ENCODE peak calls at places on chromosomes 3 and 15, in six cellular contexts. One of them, this sample, is unnamed.

GRCh38 chr3:62415312-62415791 is 42.0 kb upstream of the FEZF2 start:
- DNase-seq in ACHN: no peak
- DNase-seq in stimulated activated CD4-positive, alpha-beta T cell treated with anti-CD3 and anti-CD28 coated beads, Interleukin-2, amount 100 ng/mL, for 48 hours: no peak
- DNase-seq in pons: peak
- DNase-seq in fibroblast of the aortic adventitia: no peak
- DNase-seq in H7: peak
- DNase-seq in this sample: peak

GRCh38 chr3:127209840-127210653 is 17.1 kb downstream of the PRR23E start:
- DNase-seq in ACHN: no peak
- DNase-seq in stimulated activated CD4-positive, alpha-beta T cell treated with anti-CD3 and anti-CD28 coated beads, Interleukin-2, amount 100 ng/mL, for 48 hours: no peak
- DNase-seq in pons: no peak
- DNase-seq in fibroblast of the aortic adventitia: no peak
- DNase-seq in H7: peak
- DNase-seq in this sample: peak

GRCh38 chr3:117606860-117607259 is 897.3 kb downstream of the TUSC7 start:
- DNase-seq in ACHN: no peak
- DNase-seq in stimulated activated CD4-positive, alpha-beta T cell treated with anti-CD3 and anti-CD28 coated beads, Interleukin-2, amount 100 ng/mL, for 48 hours: no peak
- DNase-seq in pons: no peak
- DNase-seq in fibroblast of the aortic adventitia: no peak
- DNase-seq in H7: no peak
- DNase-seq in this sample: no peak

GRCh38 chr15:40746916-40747418 is 8.1 kb downstream of the RMDN3 start:
- DNase-seq in ACHN: no peak
- DNase-seq in stimulated activated CD4-positive, alpha-beta T cell treated with anti-CD3 and anti-CD28 coated beads, Interleukin-2, amount 100 ng/mL, for 48 hours: no peak
- DNase-seq in pons: no peak
- DNase-seq in fibroblast of the aortic adventitia: peak
- DNase-seq in H7: peak
- DNase-seq in this sample: no peak

GRCh38 chr3:78580691-78581090 is 1187.1 kb downstream of the ROBO1 start:
- DNase-seq in ACHN: no peak
- DNase-seq in stimulated activated CD4-positive, alpha-beta T cell treated with anti-CD3 and anti-CD28 coated beads, Interleukin-2, amount 100 ng/mL, for 48 hours: no peak
- DNase-seq in pons: no peak
- DNase-seq in fibroblast of the aortic adventitia: no peak
- DNase-seq in H7: no peak
- DNase-seq in this sample: no peak

GRCh38 chr3:21914451-21914850 is 163.4 kb upstream of the ZNF385D start:
- DNase-seq in ACHN: no peak
- DNase-seq in stimulated activated CD4-positive, alpha-beta T cell treated with anti-CD3 and anti-CD28 coated beads, Interleukin-2, amount 100 ng/mL, for 48 hours: no peak
- DNase-seq in pons: no peak
- DNase-seq in fibroblast of the aortic adventitia: no peak
- DNase-seq in H7: no peak
- DNase-seq in this sample: no peak

GRCh38 chr3:23867400-23867799 is 49.4 kb downstream of the NKIRAS1 start:
- DNase-seq in ACHN: no peak
- DNase-seq in stimulated activated CD4-positive, alpha-beta T cell treated with anti-CD3 and anti-CD28 coated beads, Interleukin-2, amount 100 ng/mL, for 48 hours: no peak
- DNase-seq in pons: no peak
- DNase-seq in fibroblast of the aortic adventitia: no peak
- DNase-seq in H7: no peak
- DNase-seq in this sample: no peak

GRCh38 chr3:98577178-98577895 is 16.1 kb downstream of the CPOX start:
- DNase-seq in ACHN: no peak
- DNase-seq in stimulated activated CD4-positive, alpha-beta T cell treated with anti-CD3 and anti-CD28 coated beads, Interleukin-2, amount 100 ng/mL, for 48 hours: no peak
- DNase-seq in pons: no peak
- DNase-seq in fibroblast of the aortic adventitia: peak
- DNase-seq in H7: no peak
- DNase-seq in this sample: no peak

GRCh38 chr3:184538600-184539431 is 22.8 kb upstream of the EPHB3 start:
- DNase-seq in ACHN: no peak
- DNase-seq in stimulated activated CD4-positive, alpha-beta T cell treated with anti-CD3 and anti-CD28 coated beads, Interleukin-2, amount 100 ng/mL, for 48 hours: no peak
- DNase-seq in pons: no peak
- DNase-seq in fibroblast of the aortic adventitia: no peak
- DNase-seq in H7: peak
- DNase-seq in this sample: peak

GRCh38 chr3:168116279-168116678 is 20.6 kb upstream of the GOLIM4 start:
- DNase-seq in ACHN: no peak
- DNase-seq in stimulated activated CD4-positive, alpha-beta T cell treated with anti-CD3 and anti-CD28 coated beads, Interleukin-2, amount 100 ng/mL, for 48 hours: no peak
- DNase-seq in pons: no peak
- DNase-seq in fibroblast of the aortic adventitia: peak
- DNase-seq in H7: no peak
- DNase-seq in this sample: no peak

GRCh38 chr15:52021128-52021671 is 2.2 kb downstream of the MAPK6 start:
- DNase-seq in ACHN: peak
- DNase-seq in stimulated activated CD4-positive, alpha-beta T cell treated with anti-CD3 and anti-CD28 coated beads, Interleukin-2, amount 100 ng/mL, for 48 hours: peak
- DNase-seq in pons: peak
- DNase-seq in fibroblast of the aortic adventitia: peak
- DNase-seq in H7: peak
- DNase-seq in this sample: no peak

GRCh38 chr15:100050877-100051786 is 290.6 kb downstream of the ADAMTS17 start:
- DNase-seq in ACHN: no peak
- DNase-seq in stimulated activated CD4-positive, alpha-beta T cell treated with anti-CD3 and anti-CD28 coated beads, Interleukin-2, amount 100 ng/mL, for 48 hours: no peak
- DNase-seq in pons: no peak
- DNase-seq in fibroblast of the aortic adventitia: no peak
- DNase-seq in H7: no peak
- DNase-seq in this sample: no peak

GRCh38 chr15:76936671-76937070 is 5.1 kb downstream of the RCN2 start:
- DNase-seq in ACHN: no peak
- DNase-seq in stimulated activated CD4-positive, alpha-beta T cell treated with anti-CD3 and anti-CD28 coated beads, Interleukin-2, amount 100 ng/mL, for 48 hours: no peak
- DNase-seq in pons: no peak
- DNase-seq in fibroblast of the aortic adventitia: peak
- DNase-seq in H7: no peak
- DNase-seq in this sample: no peak

GRCh38 chr3:107328074-107328473 is 49.2 kb upstream of the CCDC54 start:
- DNase-seq in ACHN: no peak
- DNase-seq in stimulated activated CD4-positive, alpha-beta T cell treated with anti-CD3 and anti-CD28 coated beads, Interleukin-2, amount 100 ng/mL, for 48 hours: no peak
- DNase-seq in pons: no peak
- DNase-seq in fibroblast of the aortic adventitia: no peak
- DNase-seq in H7: no peak
- DNase-seq in this sample: no peak

GRCh38 chr3:194140520-194141414 is 4.8 kb downstream of the HES1 start:
- DNase-seq in ACHN: peak
- DNase-seq in stimulated activated CD4-positive, alpha-beta T cell treated with anti-CD3 and anti-CD28 coated beads, Interleukin-2, amount 100 ng/mL, for 48 hours: no peak
- DNase-seq in pons: no peak
- DNase-seq in fibroblast of the aortic adventitia: no peak
- DNase-seq in H7: peak
- DNase-seq in this sample: peak

This sample was measured in endodermal cell.